ENCODE peak calls at places on chromosome 9, in nine cellular contexts. O is NAMALWA, D is NCI-H1105, G is RPMI7951, C is dermis microvascular lymphatic vessel endothelial cell, B is EL, W is Calu3, Z is GF-D8, J is CMK. F is an unnamed sample.
A peak's percentile ranks its signal among the peaks of the same experiment; 100 is the strongest.

GRCh38 chr9:129023036-129023907 is 4.9 kb downstream of the SH3GLB2 start:
- DNase-seq in D (no peak), W (no peak), Z (no peak), G (peak; percentile 85), O (no peak), B (peak; percentile 79), C (no peak), J (no peak), F (peak; percentile 83)

GRCh38 chr9:91047993-91048607 is 246.5 kb downstream of the SYK start:
- DNase-seq in W (no peak), O (no peak), B (peak; percentile 86), C (peak; percentile 89), D (no peak), J (no peak), Z (no peak), G (peak; percentile 87), F (peak; percentile 96)

GRCh38 chr9:107049046-107049824 is 186.3 kb downstream of the ZNF462 start:
- DNase-seq in D (no peak), B (peak; percentile 43), G (no peak), W (no peak), J (no peak), O (no peak), C (no peak), Z (no peak), F (peak; percentile 24)

GRCh38 chr9:98045234-98046160 is 11.0 kb upstream of the NANS start:
- DNase-seq in B (no peak), D (no peak), G (peak; percentile 40), W (no peak), J (peak; percentile 43), O (peak; percentile 97), C (no peak), Z (peak; percentile 92), F (no peak)

GRCh38 chr9:12697719-12698118 is 4.5 kb downstream of the TYRP1 start:
- DNase-seq in J (no peak), C (peak; percentile 26), W (no peak), D (peak; percentile 23), Z (no peak), G (no peak), O (no peak), B (no peak), F (peak; percentile 52)

GRCh38 chr9:38641985-38642864 is 21.8 kb upstream of the ANKRD18A start:
- DNase-seq in W (peak; percentile 13), G (peak; percentile 34), B (peak; percentile 10), J (no peak), D (peak; percentile 18), C (peak; percentile 35), Z (no peak), O (peak; percentile 39), F (peak; percentile 62)

GRCh38 chr9:127809562-127810377 is 7.1 kb downstream of the FPGS start:
- DNase-seq in Z (no peak), D (no peak), O (no peak), G (no peak), W (no peak), C (peak; percentile 45), B (no peak), J (no peak), F (no peak)

GRCh38 chr9:76591256-76591950 is 132.4 kb downstream of the GCNT1 start:
- DNase-seq in W (no peak), Z (no peak), D (no peak), C (no peak), O (no peak), G (no peak), J (no peak), B (peak; percentile 23), F (peak; percentile 58)

GRCh38 chr9:75359638-75360037 is 271.3 kb downstream of the OSTF1 start:
- DNase-seq in O (no peak), C (no peak), W (no peak), B (no peak), Z (no peak), J (no peak), D (no peak), G (no peak), F (no peak)

GRCh38 chr9:34381323-34381722 is 4.6 kb upstream of the MYORG start:
- DNase-seq in C (no peak), G (no peak), O (peak; percentile 30), J (no peak), D (no peak), W (no peak), Z (no peak), B (no peak), F (peak; percentile 14)

GRCh38 chr9:4353236-4353635 is 53.4 kb upstream of the GLIS3 start:
- DNase-seq in G (peak; percentile 58), O (no peak), C (no peak), B (no peak), W (no peak), Z (no peak), J (no peak), D (no peak), F (peak; percentile 24)

GRCh38 chr9:4866239-4866969 is 73.7 kb downstream of the RCL1 start:
- DNase-seq in D (no peak), B (peak; percentile 12), J (no peak), G (peak; percentile 56), O (no peak), Z (no peak), C (peak; percentile 2), W (no peak), F (peak; percentile 54)

GRCh38 chr9:117290809-117291208 is 124.0 kb downstream of the ASTN2 start:
- DNase-seq in C (no peak), O (no peak), Z (no peak), J (no peak), W (no peak), D (no peak), B (no peak), G (no peak), F (no peak)

GRCh38 chr9:71924576-71924975 is 13.1 kb downstream of the C9orf85 start:
- DNase-seq in O (no peak), G (no peak), C (no peak), D (no peak), W (no peak), Z (no peak), J (no peak), B (no peak), F (no peak)

GRCh38 chr9:129631673-129632129 is 5.7 kb downstream of the NTMT1 start:
- DNase-seq in Z (no peak), B (no peak), J (no peak), D (no peak), G (no peak), O (no peak), C (no peak), W (no peak), F (no peak)

GRCh38 chr9:122140368-122141193 is 19.0 kb downstream of the NDUFA8 start:
- DNase-seq in W (no peak), D (no peak), Z (no peak), O (no peak), J (no peak), B (no peak), G (no peak), C (no peak), F (no peak)

GRCh38 chr9:35229066-35229778 is 67.4 kb downstream of the UNC13B start:
- DNase-seq in J (no peak), O (no peak), W (peak; percentile 1), G (no peak), C (no peak), Z (no peak), D (no peak), B (no peak), F (no peak)

GRCh38 chr9:108634164-108634563 is 221.6 kb downstream of the ACTL7B start:
- DNase-seq in J (no peak), B (peak; percentile 66), Z (no peak), D (peak; percentile 69), C (no peak), G (peak; percentile 67), W (peak; percentile 24), O (no peak), F (peak; percentile 81)

GRCh38 chr9:117434568-117434967 is 19.7 kb upstream of the ASTN2 start:
- DNase-seq in W (no peak), G (no peak), C (no peak), O (no peak), Z (no peak), D (no peak), J (no peak), B (no peak), F (no peak)

GRCh38 chr9:88837731-88838130 is 153.5 kb upstream of the S1PR3 start:
- DNase-seq in B (no peak), W (no peak), Z (no peak), D (no peak), C (no peak), J (no peak), G (peak; percentile 8), O (no peak), F (no peak)

GRCh38 chr9:8552732-8553131 is 753.2 kb upstream of the DMAC1 start:
- DNase-seq in B (no peak), Z (no peak), W (no peak), C (no peak), G (no peak), J (no peak), D (no peak), O (no peak), F (no peak)

GRCh38 chr9:134069536-134070399 is 1.9 kb upstream of the BRD3 start:
- DNase-seq in C (no peak), D (no peak), Z (no peak), G (no peak), B (no peak), J (no peak), W (no peak), O (no peak), F (no peak)

GRCh38 chr9:36319183-36319582 is 60.9 kb upstream of the GNE start:
- DNase-seq in W (no peak), G (no peak), O (no peak), C (no peak), Z (no peak), D (no peak), B (no peak), J (no peak), F (no peak)

GRCh38 chr9:127627494-127627855 is 15.4 kb downstream of the STXBP1 start:
- DNase-seq in Z (no peak), O (no peak), W (no peak), B (no peak), C (no peak), D (no peak), J (no peak), G (no peak), F (no peak)

GRCh38 chr9:81565144-81565543 is 124.2 kb downstream of the TLE1 start:
- DNase-seq in J (no peak), O (no peak), B (no peak), W (no peak), G (no peak), Z (no peak), C (no peak), D (no peak), F (no peak)

GRCh38 chr9:70043689-70044449 is at the start of gene MAMDC2:
- DNase-seq in B (peak; percentile 56), D (no peak), W (peak; percentile 14), O (no peak), Z (no peak), C (peak; percentile 41), J (no peak), G (no peak), F (peak; percentile 63)

GRCh38 chr9:107227696-107228258 is 55.3 kb upstream of the RAD23B start:
- DNase-seq in C (no peak), W (no peak), J (no peak), Z (no peak), D (no peak), G (no peak), O (no peak), B (no peak), F (no peak)

GRCh38 chr9:122781671-122782070 is 7.1 kb upstream of the OR5C1 start:
- DNase-seq in Z (no peak), C (no peak), J (no peak), O (no peak), B (no peak), G (no peak), W (no peak), D (no peak), F (no peak)

GRCh38 chr9:128818839-128819715 is 777 bp downstream of the ENDOG start:
- DNase-seq in J (no peak), D (peak; percentile 29), B (peak; percentile 40), C (peak; percentile 38), Z (no peak), O (peak; percentile 55), G (peak; percentile 23), W (peak; percentile 24), F (peak; percentile 33)

GRCh38 chr9:131447148-131447547 is 53.3 kb downstream of the PRRC2B start:
- DNase-seq in B (no peak), O (no peak), C (no peak), W (no peak), J (no peak), D (no peak), Z (no peak), G (peak; percentile 46), F (peak; percentile 14)

GRCh38 chr9:89533396-89534187 is 35.7 kb upstream of the SEMA4D start:
- DNase-seq in B (no peak), G (no peak), Z (no peak), D (no peak), J (no peak), W (no peak), O (no peak), C (no peak), F (peak; percentile 71)